ENCODE peak calls at places on chromosomes 3 and 15, in eight cellular contexts. J, E, K, B, F, C, Q and M are unnamed samples.

GRCh38 chr3:105580551-105580950 is 213.8 kb downstream of the ALCAM start:
- DNase-seq in J (no peak), E (no peak), K (no peak), B (no peak), F (no peak), C (no peak), Q (no peak), M (no peak)

GRCh38 chr3:87225659-87226058 is 1.4 kb upstream of the CHMP2B start:
- DNase-seq in J (no peak), E (no peak), K (no peak), B (no peak), F (no peak), C (no peak), Q (no peak), M (no peak)

GRCh38 chr3:179149239-179149887 is 1.2 kb downstream of the PIK3CA start:
- DNase-seq in J (no peak), E (no peak), K (peak), B (peak), F (peak), C (no peak), Q (no peak), M (peak)

GRCh38 chr15:100924436-100924835 is 5.3 kb downstream of the LRRK1 start:
- DNase-seq in J (no peak), E (no peak), K (no peak), B (no peak), F (no peak), C (no peak), Q (no peak), M (no peak)

GRCh38 chr15:84715442-84716035 is 400 bp downstream of the SEC11A start:
- DNase-seq in J (no peak), E (peak), K (no peak), B (peak), F (no peak), C (no peak), Q (no peak), M (no peak)

GRCh38 chr15:77607111-77607893 is 25.4 kb downstream of the LINGO1 start:
- DNase-seq in J (no peak), E (peak), K (no peak), B (no peak), F (no peak), C (no peak), Q (no peak), M (no peak)

GRCh38 chr3:7964899-7965298 is 536.7 kb upstream of the LMCD1 start:
- DNase-seq in J (no peak), E (no peak), K (no peak), B (no peak), F (no peak), C (no peak), Q (no peak), M (no peak)

GRCh38 chr15:96428742-96429141 is 98.2 kb downstream of the NR2F2 start:
- DNase-seq in J (peak), E (no peak), K (no peak), B (peak), F (peak), C (peak), Q (no peak), M (no peak)

GRCh38 chr3:72593881-72594397 is 254.3 kb downstream of the SHQ1 start:
- DNase-seq in J (no peak), E (no peak), K (no peak), B (no peak), F (no peak), C (no peak), Q (no peak), M (no peak)

GRCh38 chr3:195441476-195441970 is 1.3 kb downstream of the ACAP2 start:
- DNase-seq in J (no peak), E (no peak), K (no peak), B (no peak), F (no peak), C (no peak), Q (no peak), M (no peak)

GRCh38 chr3:46927718-46928073 is 48.8 kb downstream of the CCDC12 start:
- DNase-seq in J (no peak), E (no peak), K (no peak), B (no peak), F (no peak), C (no peak), Q (peak), M (no peak)

GRCh38 chr3:4107430-4107829 is 195.7 kb upstream of the SETMAR start:
- DNase-seq in J (no peak), E (no peak), K (no peak), B (no peak), F (no peak), C (no peak), Q (no peak), M (no peak)
- TF ChIP-seq CTCF in J (no peak), E (peak), K (no peak), B (peak), F (no peak), C (no peak), Q (no peak), M (no peak)

GRCh38 chr3:52537165-52537635 is 795 bp downstream of the UQCC5 start:
- DNase-seq in J (no peak), E (no peak), K (no peak), B (no peak), F (no peak), C (no peak), Q (no peak), M (no peak)

GRCh38 chr3:52541050-52541449 is 4.6 kb downstream of the UQCC5 start:
- DNase-seq in J (no peak), E (no peak), K (no peak), B (no peak), F (no peak), C (no peak), Q (no peak), M (no peak)

GRCh38 chr3:52536369-52537164 is at the start of gene UQCC5:
- DNase-seq in J (peak), E (peak), K (peak), B (peak), F (peak), C (peak), Q (peak), M (peak)

GRCh38 chr3:52537726-52538421 is 1.5 kb downstream of the UQCC5 start:
- DNase-seq in J (no peak), E (no peak), K (peak), B (no peak), F (no peak), C (no peak), Q (no peak), M (peak)

GRCh38 chr3:52539010-52539653 is 2.7 kb downstream of the UQCC5 start:
- DNase-seq in J (no peak), E (no peak), K (no peak), B (no peak), F (no peak), C (no peak), Q (no peak), M (no peak)
- H3K27ac ChIP-seq in J (peak), E (no peak), K (no peak), B (no peak), F (no peak), C (peak), Q (peak), M (no peak)

GRCh38 chr3:122947086-122947611 is 80.4 kb downstream of the SEMA5B start:
- DNase-seq in J (no peak), E (no peak), K (no peak), B (no peak), F (no peak), C (no peak), Q (no peak), M (no peak)

GRCh38 chr3:122946185-122946584 is 81.4 kb downstream of the SEMA5B start:
- DNase-seq in J (no peak), E (no peak), K (no peak), B (no peak), F (no peak), C (no peak), Q (no peak), M (no peak)

GRCh38 chr3:122947621-122948202 is 79.9 kb downstream of the SEMA5B start:
- DNase-seq in J (no peak), E (no peak), K (no peak), B (peak), F (no peak), C (no peak), Q (no peak), M (no peak)

GRCh38 chr3:122945230-122945629 is 82.3 kb downstream of the SEMA5B start:
- DNase-seq in J (no peak), E (no peak), K (no peak), B (no peak), F (no peak), C (no peak), Q (no peak), M (no peak)

GRCh38 chr3:122948398-122948797 is 79.2 kb downstream of the SEMA5B start:
- DNase-seq in J (no peak), E (peak), K (no peak), B (peak), F (no peak), C (no peak), Q (no peak), M (no peak)
- TF ChIP-seq CTCF in J (no peak), E (peak), K (no peak), B (no peak), F (peak), C (no peak), Q (no peak), M (no peak)

GRCh38 chr3:42184622-42185010 is 81.4 kb downstream of the CCK start:
- DNase-seq in J (no peak), E (no peak), K (no peak), B (no peak), F (no peak), C (no peak), Q (no peak), M (no peak)

GRCh38 chr3:42187936-42188335 is 78.0 kb downstream of the CCK start:
- DNase-seq in J (no peak), E (no peak), K (no peak), B (no peak), F (no peak), C (no peak), Q (no peak), M (no peak)

GRCh38 chr3:42183991-42184621 is 81.9 kb downstream of the CCK start:
- DNase-seq in J (no peak), E (no peak), K (no peak), B (no peak), F (no peak), C (no peak), Q (no peak), M (no peak)

GRCh38 chr3:42182555-42182954 is 83.4 kb downstream of the CCK start:
- DNase-seq in J (no peak), E (no peak), K (no peak), B (no peak), F (no peak), C (no peak), Q (no peak), M (no peak)

DNA sequence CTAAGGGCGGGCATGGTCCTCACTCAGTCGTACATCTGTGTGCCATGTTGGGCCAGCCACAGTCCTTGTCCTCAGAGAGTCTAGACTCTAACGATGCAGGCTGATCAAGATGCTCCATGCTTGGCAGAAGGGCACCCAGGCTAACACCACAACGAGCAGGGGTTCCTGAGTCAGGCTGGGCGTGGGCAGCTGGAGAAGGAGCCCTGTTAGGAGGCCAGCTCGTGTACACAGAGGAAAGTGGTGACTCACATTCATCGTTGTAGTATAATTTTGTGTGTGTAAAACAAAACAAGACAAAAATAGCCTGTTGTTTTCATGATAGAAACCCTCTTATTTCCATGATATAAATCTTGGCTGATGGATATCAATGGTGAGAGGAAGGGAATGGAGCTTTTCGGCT is 80.9 kb downstream of the CCK start:
- DNase-seq in J (peak), E (no peak), K (no peak), B (no peak), F (no peak), C (no peak), Q (no peak), M (no peak)
- H3K27ac ChIP-seq in J (no peak), E (no peak), K (no peak), B (no peak), F (no peak), C (no peak), Q (peak), M (no peak)

GRCh38 chr3:52453496-52454234 is at the start of gene TNNC1:
- DNase-seq in J (no peak), E (peak), K (no peak), B (no peak), F (peak), C (no peak), Q (no peak), M (no peak)

GRCh38 chr3:52450489-52451236 is 3.2 kb downstream of the TNNC1 start:
- DNase-seq in J (no peak), E (peak), K (no peak), B (no peak), F (no peak), C (no peak), Q (no peak), M (no peak)

GRCh38 chr3:52452126-52452525 is 1.7 kb downstream of the TNNC1 start:
- DNase-seq in J (no peak), E (no peak), K (no peak), B (no peak), F (no peak), C (no peak), Q (no peak), M (no peak)

GRCh38 chr3:52452570-52453221 is 1.1 kb downstream of the TNNC1 start:
- DNase-seq in J (no peak), E (peak), K (no peak), B (no peak), F (peak), C (no peak), Q (no peak), M (no peak)

GRCh38 chr3:52451237-52452083 is 2.4 kb downstream of the TNNC1 start:
- DNase-seq in J (no peak), E (peak), K (no peak), B (no peak), F (no peak), C (no peak), Q (no peak), M (no peak)
- TF ChIP-seq CTCF in J (peak), E (peak), K (no peak), B (no peak), F (peak), C (no peak), Q (no peak), M (no peak)